ENCODE peak calls at places on chromosomes 12 and 14, in four cellular contexts. S is neural progenitor cell, W is IMR-90, T is astrocyte. N is an unnamed sample.

GRCh38 chr14:106652494-106652893 is 1126.1 kb downstream of the TMEM121 start:
- DNase-seq in S (no peak), W (no peak), T (no peak), N (no peak)

GRCh38 chr12:2856051-2856450 is 788 bp downstream of the TEX52 start:
- DNase-seq in T (no peak), W (no peak), S (no peak), N (no peak)

GRCh38 chr14:37587881-37588666 is 7.0 kb downstream of the FOXA1 start:
- DNase-seq in W (no peak), S (peak; percentile 87), T (no peak), N (no peak)

GRCh38 chr12:31476437-31476836 is 114.5 kb downstream of the DENND5B start:
- DNase-seq in S (no peak), T (no peak), W (no peak), N (no peak)

GRCh38 chr14:103332143-103332919 is 1.7 kb upstream of the EIF5 start:
- DNase-seq in W (no peak), S (peak; percentile 20), T (no peak), N (no peak)

GRCh38 chr12:11896530-11896929 is 174.2 kb upstream of the BCL2L14 start:
- DNase-seq in W (no peak), S (no peak), T (no peak), N (no peak)

GRCh38 chr14:101074124-101075024 is 170.9 kb upstream of the RTL1 start:
- DNase-seq in S (no peak), T (no peak), W (no peak), N (no peak)

GRCh38 chr14:100176811-100177327 is 17.4 kb upstream of the DEGS2 start:
- DNase-seq in T (no peak), S (no peak), W (no peak), N (no peak)

GRCh38 chr12:91577586-91578539 is 395.2 kb upstream of the DCN start:
- DNase-seq in T (peak; percentile 15), W (peak; percentile 35), S (no peak), N (peak; percentile 30)
- H3K27ac ChIP-seq in T (no peak overlapping the region), W (no peak overlapping the region), S (no peak overlapping the region), N (no peak overlapping the region)

GRCh38 chr12:131152587-131152986 is 198.9 kb downstream of the ADGRD1 start:
- DNase-seq in S (no peak), T (no peak), W (no peak), N (no peak)
- H2AFZ ChIP-seq in S (no peak overlapping the region), T (no peak overlapping the region), W (no peak overlapping the region), N (no peak overlapping the region)

GRCh38 chr12:126193190-126193589 is 1128.0 kb downstream of the AACS start:
- DNase-seq in T (no peak), W (no peak), S (no peak), N (no peak)
- H3K27ac ChIP-seq in T (no peak overlapping the region), W (no peak overlapping the region), S (no peak overlapping the region), N (no peak overlapping the region)

GRCh38 chr14:31895206-31895605 is 181.9 kb upstream of the ARHGAP5 start:
- DNase-seq in W (peak; percentile 89), S (no peak), T (peak; percentile 78), N (peak; percentile 87)
- H2AFZ ChIP-seq in W (no peak overlapping the region), S (peak overlapping the region; percentile 15), T (peak overlapping the region; percentile 26), N (no peak overlapping the region)

GRCh38 chr14:89621009-89621421 is 204.0 kb upstream of the FOXN3 start:
- DNase-seq in T (no peak), S (no peak), W (no peak), N (no peak)

GRCh38 chr14:89618821-89619551 is 202.0 kb upstream of the FOXN3 start:
- DNase-seq in T (peak; percentile 53), S (peak; percentile 90), W (peak; percentile 67), N (peak; percentile 69)

GRCh38 chr14:89619616-89620273 is 202.7 kb upstream of the FOXN3 start:
- DNase-seq in T (no peak), S (no peak), W (no peak), N (no peak)

GRCh38 chr14:89621791-89622638 is 205.0 kb upstream of the FOXN3 start:
- DNase-seq in S (no peak), W (no peak), T (no peak), N (no peak)

DNA sequence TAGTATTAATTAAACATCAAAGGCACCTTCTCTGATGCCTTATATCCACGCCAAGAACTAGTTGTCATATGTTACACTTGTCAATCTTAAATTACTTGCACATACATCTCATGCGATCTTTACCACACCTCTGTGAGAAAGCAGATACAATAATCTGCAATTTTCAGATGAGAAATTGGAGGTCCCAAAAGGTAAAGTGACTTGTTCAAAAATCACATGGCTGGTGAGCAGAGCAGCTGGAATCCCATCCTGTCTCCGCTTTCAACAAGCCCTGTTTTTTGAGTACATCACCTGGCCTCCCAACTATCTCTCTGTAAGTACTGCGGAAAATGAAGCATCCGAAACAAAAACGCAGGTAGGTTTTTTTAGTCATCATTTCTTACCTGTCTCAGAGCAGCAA is 203.4 kb upstream of the FOXN3 start:
- DNase-seq in T (no peak), W (no peak), S (no peak), N (no peak)
- H3K27ac ChIP-seq in T (no peak overlapping the region), W (no peak overlapping the region), S (no peak overlapping the region), N (no peak overlapping the region)

DNA sequence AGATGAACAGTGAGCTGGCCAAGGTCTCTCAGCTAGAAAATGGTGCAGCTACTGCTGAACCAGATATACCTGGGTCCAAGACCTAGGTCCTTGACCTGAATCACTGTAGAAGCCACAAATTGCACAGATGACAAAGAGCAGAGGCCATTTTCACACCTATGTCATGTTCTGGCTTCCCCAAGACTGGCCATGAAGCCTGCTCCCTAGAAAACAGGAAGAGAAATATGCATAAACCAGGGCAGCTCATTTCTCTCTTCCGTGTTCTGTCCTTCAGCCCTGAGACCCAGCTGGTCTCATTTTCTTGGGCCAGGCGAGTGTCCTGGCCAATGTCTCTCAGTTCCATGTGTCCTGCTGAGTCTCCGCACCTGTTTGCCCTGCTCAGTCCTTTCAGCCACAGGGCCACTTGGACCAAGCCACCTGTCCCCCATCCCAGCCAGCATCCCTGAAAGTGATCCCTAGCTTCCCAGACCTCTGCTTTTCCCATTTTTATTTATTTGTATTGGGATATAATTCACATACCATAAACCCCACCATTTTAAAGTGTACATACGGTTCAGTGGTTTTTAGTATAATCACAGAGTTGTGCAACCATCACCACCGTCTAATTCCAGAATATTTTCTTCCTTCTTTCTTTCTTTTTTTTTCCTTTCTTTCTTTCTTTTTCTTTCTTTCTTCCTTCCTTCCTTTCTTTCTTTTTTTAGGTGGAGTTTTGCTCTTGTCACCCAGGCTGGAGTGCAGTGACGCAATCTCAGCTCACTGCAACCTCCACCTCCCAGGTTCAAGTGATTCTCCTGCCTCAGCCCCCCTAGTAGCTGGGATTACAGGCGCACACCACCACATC is 27.0 kb downstream of the P2RX7 start:
- DNase-seq in T (no peak), W (no peak), S (no peak), N (no peak)
- H2AFZ ChIP-seq in T (no peak overlapping the region), W (no peak overlapping the region), S (no peak overlapping the region), N (no peak overlapping the region)

DNA sequence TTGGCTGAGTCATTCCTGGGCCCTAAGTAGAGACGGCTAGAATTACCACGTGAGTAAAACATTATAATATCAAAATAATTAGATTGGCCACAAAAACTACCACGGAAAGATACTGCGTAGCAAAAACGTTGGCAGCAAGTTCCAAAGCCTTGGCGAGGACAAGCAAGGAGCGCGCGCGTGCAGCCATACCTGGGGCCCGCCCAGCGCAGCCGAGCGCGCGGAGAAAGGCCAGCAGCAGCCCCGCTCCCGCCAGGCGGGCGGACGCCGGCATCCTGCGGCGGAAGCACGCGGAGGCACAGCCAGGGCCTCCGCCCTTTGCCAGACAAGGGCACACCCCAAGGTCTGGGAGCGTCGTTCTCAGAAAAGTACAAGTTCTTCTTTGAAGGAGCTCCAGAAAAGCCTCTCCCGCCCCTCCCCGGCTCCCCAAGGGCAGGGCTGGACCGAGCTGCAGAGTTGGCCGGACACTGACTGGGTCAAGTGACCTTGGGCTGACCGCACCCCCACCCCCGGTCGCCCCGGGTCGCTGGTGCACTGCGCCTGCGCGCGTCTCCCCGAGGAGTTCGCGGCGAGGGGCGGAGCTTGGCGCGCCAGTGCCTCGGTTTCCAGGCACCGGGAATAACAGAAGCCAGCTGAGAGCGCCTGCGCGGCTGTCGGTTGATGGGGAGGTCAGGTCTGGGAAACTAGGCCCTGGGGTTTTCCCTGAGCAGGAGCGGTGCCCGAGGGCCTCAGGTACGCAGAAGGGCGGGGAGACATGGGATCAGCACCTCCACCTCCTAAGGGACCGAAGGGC is at the start of gene ZC2HC1C:
- DNase-seq in T (peak; percentile 74), W (peak; percentile 75), S (peak; percentile 95), N (peak; percentile 93)
- H3K27ac ChIP-seq in T (peak within 1 kb of the TSS; percentile 66), W (peak within 1 kb of the TSS; percentile 77), S (no peak within 1 kb of the TSS), N (peak within 1 kb of the TSS; percentile 82)

N was measured in fibroblast of lung.